ENCODE peak calls at places on chromosome 21, in nine cellular contexts. R is prostate gland, Q is tibial artery, J is brain microvascular endothelial cell, D is left ventricle myocardium inferior, X is neural progenitor cell, Z is A673, G is stomach, I is Peyer's patch. N is an unnamed sample.

GRCh38 chr21:42465008-42465878 is 30.8 kb downstream of the RSPH1 start:
- DNase-seq in G (peak; percentile 43), Q (peak; percentile 41), J (peak; percentile 19), I (peak; percentile 57), Z (peak; percentile 97), R (no peak), D (no peak), X (no peak), N (no peak)

GRCh38 chr21:21236981-21237380 is 238.8 kb downstream of the NCAM2 start:
- DNase-seq in I (no peak), Q (no peak), X (no peak), G (no peak), R (no peak), Z (peak; percentile 66), D (no peak), J (no peak), N (no peak)

GRCh38 chr21:16388911-16389515 is 659.2 kb downstream of the USP25 start:
- DNase-seq in I (no peak), Q (no peak), J (no peak), D (no peak), R (no peak), Z (no peak), G (no peak), X (no peak), N (no peak)

GRCh38 chr21:32955307-32955937 is 70.3 kb upstream of the OLIG2 start:
- DNase-seq in R (no peak), D (no peak), Q (no peak), J (no peak), G (no peak), I (no peak), Z (no peak), X (peak; percentile 82), N (no peak)

GRCh38 chr21:32768530-32768929 is 3.0 kb downstream of the PAXBP1 start:
- DNase-seq in I (no peak), J (no peak), R (no peak), X (no peak), G (no peak), Q (no peak), D (no peak), Z (no peak), N (no peak)

GRCh38 chr21:42653492-42654061 is at the start of gene PDE9A:
- DNase-seq in G (no peak), I (peak; percentile 77), D (no peak), R (peak; percentile 52), X (peak; percentile 94), Q (no peak), J (no peak), Z (peak; percentile 68), N (no peak)

GRCh38 chr21:17512245-17513213 is at the start of gene CXADR:
- DNase-seq in D (peak; percentile 74), I (peak; percentile 96), Z (peak; percentile 83), J (no peak), X (peak; percentile 98), Q (no peak), G (peak; percentile 93), R (peak; percentile 92), N (no peak)

GRCh38 chr21:41777934-41778815 is 11.3 kb upstream of the RIPK4 start:
- DNase-seq in Z (peak; percentile 93), Q (peak; percentile 96), X (peak; percentile 93), R (peak; percentile 90), I (peak; percentile 90), J (peak; percentile 73), D (peak; percentile 85), G (peak; percentile 94), N (no peak)

GRCh38 chr21:33848252-33848953 is 67.2 kb downstream of the ATP5PO start:
- DNase-seq in Q (no peak), X (no peak), R (no peak), J (no peak), I (no peak), G (no peak), Z (no peak), D (no peak), N (peak; percentile 72)

GRCh38 chr21:14451520-14451919 is 68.6 kb upstream of the HSPA13 start:
- DNase-seq in Z (no peak), X (no peak), Q (no peak), D (no peak), I (no peak), R (no peak), J (no peak), G (no peak), N (no peak)

GRCh38 chr21:33070921-33071877 is 1.3 kb downstream of the OLIG1 start:
- DNase-seq in Q (no peak), I (no peak), Z (peak; percentile 10), J (no peak), G (no peak), X (peak; percentile 60), D (no peak), R (no peak), N (no peak)

GRCh38 chr21:33441489-33442477 is 38.0 kb downstream of the TMEM50B start:
- DNase-seq in I (no peak), D (peak; percentile 47), R (no peak), Q (peak; percentile 78), G (no peak), X (no peak), Z (peak; percentile 91), J (peak; percentile 90), N (peak; percentile 93)

GRCh38 chr21:42262826-42263225 is 43.9 kb downstream of the ABCG1 start:
- DNase-seq in Z (no peak), D (peak; percentile 79), I (no peak), Q (peak; percentile 76), G (peak; percentile 88), X (no peak), J (no peak), R (peak; percentile 79), N (no peak)

GRCh38 chr21:35697321-35697808 is 363.0 kb downstream of the SETD4 start:
- DNase-seq in D (peak; percentile 66), R (no peak), X (no peak), G (peak; percentile 71), I (no peak), Q (peak; percentile 70), Z (no peak), J (peak; percentile 63), N (no peak)

DNA sequence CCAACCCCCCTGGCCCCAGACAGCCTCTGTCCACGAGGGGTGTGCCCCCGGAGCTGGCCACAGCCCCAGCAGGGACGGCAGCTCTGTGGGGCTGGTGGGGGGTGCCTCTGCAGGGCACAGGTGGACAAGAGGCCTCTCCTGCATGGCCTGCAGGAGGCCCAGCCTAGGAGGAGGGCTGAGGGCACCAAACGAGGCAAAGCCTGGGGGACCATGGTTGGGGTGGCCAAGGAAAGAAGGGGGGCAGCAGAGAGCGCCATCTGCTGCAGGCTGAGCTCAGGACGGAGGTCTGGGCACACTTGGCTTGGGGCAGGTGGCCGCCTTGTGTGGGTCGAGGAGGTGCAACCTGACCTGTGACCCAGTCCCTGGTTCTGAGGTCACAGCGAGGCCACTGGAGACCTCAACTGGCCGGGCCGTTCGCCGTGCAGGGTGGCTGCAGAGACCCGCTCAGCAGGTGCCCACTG is 27.3 kb downstream of the RRP1 start:
- DNase-seq in X (no peak), J (no peak), I (no peak), D (no peak), R (no peak), Z (no peak), Q (no peak), G (no peak), N (no peak)
- TF ChIP-seq CTCF in X (peak; percentile 28), J (peak; percentile 31), I (no peak), D (no peak), R (no peak), Z (no peak), Q (no peak), G (no peak), N (no peak)

DNA sequence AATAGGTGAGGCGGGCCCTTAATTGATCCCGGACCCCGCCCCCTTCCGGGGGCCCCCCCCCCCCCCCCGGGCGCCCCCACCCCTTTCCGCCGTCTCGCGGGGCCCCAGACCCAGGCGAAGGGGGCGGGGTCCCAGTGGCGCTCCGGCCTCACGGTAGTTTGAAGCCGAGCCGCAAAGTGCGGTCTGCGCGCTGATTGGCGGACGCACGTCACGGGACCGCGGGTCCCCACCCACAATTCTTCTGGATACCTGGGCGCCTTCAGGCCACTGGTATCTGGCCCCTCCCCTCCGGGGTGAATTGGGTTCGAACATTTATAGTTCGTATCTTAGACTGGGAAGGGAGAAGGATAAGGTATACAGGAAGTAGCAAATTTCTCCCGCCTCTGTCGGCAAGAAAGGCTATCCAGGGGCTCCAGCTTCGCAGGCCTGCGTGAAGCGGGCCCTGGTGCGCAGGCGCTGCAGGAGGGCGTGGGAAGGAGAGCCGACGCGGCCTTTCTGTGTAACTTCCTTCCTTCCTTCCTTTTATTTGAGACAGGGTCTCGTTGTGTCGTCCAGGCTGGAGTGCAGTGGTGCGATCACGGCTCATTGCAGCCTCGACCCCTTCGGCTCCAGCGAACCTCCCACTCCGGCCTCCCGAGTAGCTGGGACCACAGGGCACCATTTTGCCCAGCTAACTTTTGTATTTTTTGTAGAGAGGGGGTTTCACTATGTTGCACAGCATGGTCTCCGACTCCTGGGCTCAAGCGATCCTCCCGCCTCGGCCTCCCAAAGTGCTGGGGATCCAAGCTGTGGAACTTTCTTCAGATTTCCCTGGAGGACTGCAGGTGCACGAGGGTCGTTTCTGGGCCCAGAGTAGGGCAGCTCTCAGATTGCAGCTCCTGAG is 564 bp upstream of the HMGN1 start:
- DNase-seq in X (peak; percentile 99), J (peak; percentile 92), Z (peak; percentile 98), D (peak; percentile 96), Q (peak; percentile 95), G (peak; percentile 98), R (peak; percentile 98), I (peak; percentile 99), N (peak; percentile 79)
- H3K4me3 ChIP-seq in X (peak overlapping the region; percentile 92), J (peak overlapping the region; percentile 61), Z (peak overlapping the region; percentile 49), D (peak overlapping the region; percentile 93), Q (peak overlapping the region; percentile 68), G (peak overlapping the region; percentile 70), R (peak overlapping the region; percentile 73), I (peak overlapping the region; percentile 92), N (peak overlapping the region; percentile 52)

GRCh38 chr21:44919913-44920693 is 596 bp downstream of the ITGB2 start:
- DNase-seq in I (no peak), R (no peak), X (no peak), J (no peak), Z (no peak), D (peak; percentile 10), G (no peak), Q (no peak), N (no peak)

GRCh38 chr21:44918107-44918470 is 2.6 kb downstream of the ITGB2 start:
- DNase-seq in X (no peak), I (no peak), J (no peak), Q (no peak), G (no peak), R (no peak), Z (no peak), D (no peak), N (no peak)

GRCh38 chr21:44918581-44919033 is 2.1 kb downstream of the ITGB2 start:
- DNase-seq in X (peak; percentile 62), G (no peak), J (no peak), I (no peak), R (no peak), Q (no peak), Z (no peak), D (no peak), N (no peak)

GRCh38 chr21:44920694-44921604 is at the start of gene ITGB2:
- DNase-seq in Q (no peak), G (peak; percentile 40), I (no peak), J (no peak), D (peak; percentile 56), Z (peak; percentile 17), X (no peak), R (no peak), N (no peak)

GRCh38 chr21:44919111-44919912 is 1.4 kb downstream of the ITGB2 start:
- DNase-seq in X (no peak), I (no peak), R (no peak), D (peak; percentile 22), Z (no peak), Q (no peak), G (no peak), J (no peak), N (no peak)
- H3K27me3 ChIP-seq in X (peaks cover 73% of the 10 kb centered on the region), I (no peaks in the 10 kb centered on the region), R (no peaks in the 10 kb centered on the region), D (peaks cover 49% of the 10 kb centered on the region), Z (no peaks in the 10 kb centered on the region), Q (no peaks in the 10 kb centered on the region), G (peaks cover 25% of the 10 kb centered on the region), J (peaks cover 64% of the 10 kb centered on the region), N (peaks cover 15% of the 10 kb centered on the region)

GRCh38 chr21:31387560-31388186 is 43.6 kb upstream of the TIAM1 start:
- DNase-seq in Q (no peak), I (no peak), Z (no peak), J (no peak), D (no peak), R (no peak), G (no peak), X (no peak), N (no peak)
- TF ChIP-seq CTCF in Q (no peak), I (no peak), Z (no peak), J (no peak), D (no peak), R (no peak), G (no peak), X (no peak), N (no peak)